ENCODE peak calls at places on chromosome 20, in seven cellular contexts. U is effector memory CD8-positive, alpha-beta T cell; G is stimulated activated naive B cell treated with anti-CD40 and anti-IgM and Interleukin-4, amounts not matched to agents 10 μg/mL and 1 μg/mL and 100 μg/mL, for 72 hours; J is left ventricle myocardium inferior; R is HEK293T; C is RPMI7951; Q is AG09319. S is an unnamed sample.

GRCh38 chr20:2891343-2891742 is 18.1 kb downstream of the PTPRA start:
- DNase-seq in U (no peak), G (no peak), J (no peak), R (no peak), C (no peak), Q (no peak), S (no peak)

GRCh38 chr20:52190437-52191131 is 995 bp downstream of the ZFP64 start:
- DNase-seq in U (peak), G (peak), J (peak), R (peak), C (peak), Q (no peak), S (peak)

GRCh38 chr20:59074456-59074855 is 31.9 kb upstream of the PRELID3B start:
- DNase-seq in U (no peak), G (no peak), J (no peak), R (no peak), C (no peak), Q (no peak), S (no peak)

GRCh38 chr20:48794360-48794759 is 33.4 kb downstream of the PREX1 start:
- DNase-seq in U (no peak), G (no peak), J (no peak), R (no peak), C (no peak), Q (no peak), S (no peak)

GRCh38 chr20:45406260-45407066 is 1.6 kb upstream of the DBNDD2 start:
- DNase-seq in U (peak), G (peak), J (peak), R (peak), C (peak), Q (no peak), S (peak)

GRCh38 chr20:32920066-32920465 is 61.3 kb downstream of the EFCAB8 start:
- DNase-seq in U (no peak), G (no peak), J (no peak), R (no peak), C (no peak), Q (no peak), S (no peak)

GRCh38 chr20:29878777-29879442 is 1378.6 kb upstream of the DEFB115 start:
- DNase-seq in U (peak), G (no peak), J (no peak), R (no peak), C (no peak), Q (no peak), S (no peak)

GRCh38 chr20:39775110-39775509 is 813.0 kb downstream of the DHX35 start:
- DNase-seq in U (no peak), G (no peak), J (peak), R (no peak), C (peak), Q (peak), S (no peak)

GRCh38 chr20:63768591-63769515 is 29.3 kb downstream of the SLC2A4RG start:
- DNase-seq in U (no peak), G (no peak), J (no peak), R (no peak), C (no peak), Q (no peak), S (no peak)

GRCh38 chr20:38926934-38927616 is 858 bp downstream of the FAM83D start:
- DNase-seq in U (no peak), G (no peak), J (no peak), R (no peak), C (peak), Q (no peak), S (no peak)

GRCh38 chr20:38692436-38693411 is 31.6 kb upstream of the SLC32A1 start:
- DNase-seq in U (peak), G (no peak), J (peak), R (peak), C (peak), Q (peak), S (peak)

GRCh38 chr20:58173930-58174707 is 54.3 kb downstream of the ANKRD60 start:
- DNase-seq in U (no peak), G (no peak), J (no peak), R (no peak), C (no peak), Q (no peak), S (no peak)

GRCh38 chr20:25308083-25308491 is 60.2 kb downstream of the PYGB start:
- DNase-seq in U (no peak), G (no peak), J (no peak), R (no peak), C (no peak), Q (no peak), S (no peak)

GRCh38 chr20:60752741-60753420 is 499.2 kb upstream of the CDH4 start:
- DNase-seq in U (no peak), G (no peak), J (no peak), R (no peak), C (peak), Q (no peak), S (no peak)

GRCh38 chr20:33761698-33762250 is 30.0 kb downstream of the ZNF341 start:
- DNase-seq in U (no peak), G (no peak), J (no peak), R (no peak), C (no peak), Q (no peak), S (no peak)

GRCh38 chr20:44678990-44679611 is 27.6 kb upstream of the ADA start:
- DNase-seq in U (no peak), G (no peak), J (no peak), R (no peak), C (no peak), Q (no peak), S (no peak)

GRCh38 chr20:49693435-49694171 is 20.1 kb downstream of the B4GALT5 start:
- DNase-seq in U (no peak), G (no peak), J (no peak), R (no peak), C (no peak), Q (no peak), S (no peak)